ENCODE peak calls at places on chromosomes 7 and 10, in ten cellular contexts. Q is endothelial cell, X is epithelial cell of esophagus, T is kidney, I is NB4, H is HCT116, E is neural crest cell, A is colonic mucosa, O is WTC11, S is breast epithelium. K is an unnamed sample.

GRCh38 chr10:6300106-6300783 is 97.5 kb downstream of the PFKFB3 start:
- DNase-seq in X (peak; percentile 21), H (no peak), T (no peak), O (no peak), A (no peak), E (no peak), S (no peak), Q (no peak), I (peak; percentile 74), K (no peak)

GRCh38 chr10:623477-624311 is 65.8 kb downstream of the DIP2C start:
- DNase-seq in O (no peak), Q (no peak), T (peak; percentile 83), A (no peak), S (no peak), I (no peak), H (no peak), X (no peak), E (no peak), K (no peak)

GRCh38 chr7:87876759-87877234 is 504 bp downstream of the DBF4 start:
- DNase-seq in S (peak; percentile 57), X (peak; percentile 71), E (peak; percentile 35), A (peak; percentile 70), T (peak; percentile 85), O (peak; percentile 62), H (no peak), I (peak; percentile 80), Q (peak; percentile 66), K (peak; percentile 33)

GRCh38 chr10:122475581-122475980 is 14.2 kb downstream of the HTRA1 start:
- DNase-seq in S (no peak), I (no peak), T (no peak), H (no peak), O (no peak), E (no peak), X (peak; percentile 17), A (no peak), Q (no peak), K (no peak)

GRCh38 chr7:149209518-149210269 is 14.3 kb downstream of the ZNF282 start:
- DNase-seq in A (peak; percentile 51), Q (peak; percentile 80), E (peak; percentile 65), I (peak; percentile 74), X (peak; percentile 77), S (no peak), O (peak; percentile 80), T (peak; percentile 25), H (peak; percentile 40), K (no peak)

GRCh38 chr10:132899751-132900065 is 42.7 kb downstream of the CFAP46 start:
- DNase-seq in H (no peak), A (no peak), Q (no peak), S (no peak), I (no peak), O (no peak), T (no peak), X (no peak), E (no peak), K (no peak)

GRCh38 chr10:21174670-21175495 is 277.8 kb upstream of the NEBL start:
- DNase-seq in I (no peak), Q (peak; percentile 7), H (peak; percentile 48), X (peak; percentile 75), A (no peak), E (no peak), T (no peak), O (no peak), S (no peak), K (no peak)

GRCh38 chr10:85902046-85902445 is 464.5 kb downstream of the GRID1 start:
- DNase-seq in H (no peak), O (no peak), E (no peak), S (no peak), T (no peak), I (no peak), A (no peak), Q (no peak), X (peak; percentile 53), K (no peak)

GRCh38 chr7:99004781-99005500 is 126.6 kb downstream of the TRRAP start:
- DNase-seq in E (no peak), S (no peak), A (no peak), O (no peak), T (no peak), I (no peak), Q (no peak), X (no peak), H (no peak), K (no peak)

GRCh38 chr10:59704644-59705043 is 5.0 kb downstream of the SLC16A9 start:
- DNase-seq in O (no peak), X (no peak), S (no peak), T (no peak), E (no peak), H (no peak), Q (no peak), I (no peak), A (no peak), K (no peak)

GRCh38 chr10:59694936-59695335 is 14.7 kb downstream of the SLC16A9 start:
- DNase-seq in E (no peak), T (no peak), X (no peak), A (no peak), Q (no peak), I (no peak), O (no peak), H (no peak), S (no peak), K (no peak)

GRCh38 chr10:59702347-59702746 is 7.3 kb downstream of the SLC16A9 start:
- DNase-seq in Q (no peak), S (no peak), X (peak; percentile 28), E (no peak), T (no peak), I (no peak), A (no peak), O (no peak), H (no peak), K (no peak)

GRCh38 chr10:59698326-59698725 is 11.3 kb downstream of the SLC16A9 start:
- DNase-seq in A (no peak), Q (no peak), H (no peak), O (no peak), S (no peak), E (no peak), I (no peak), X (no peak), T (no peak), K (no peak)

DNA sequence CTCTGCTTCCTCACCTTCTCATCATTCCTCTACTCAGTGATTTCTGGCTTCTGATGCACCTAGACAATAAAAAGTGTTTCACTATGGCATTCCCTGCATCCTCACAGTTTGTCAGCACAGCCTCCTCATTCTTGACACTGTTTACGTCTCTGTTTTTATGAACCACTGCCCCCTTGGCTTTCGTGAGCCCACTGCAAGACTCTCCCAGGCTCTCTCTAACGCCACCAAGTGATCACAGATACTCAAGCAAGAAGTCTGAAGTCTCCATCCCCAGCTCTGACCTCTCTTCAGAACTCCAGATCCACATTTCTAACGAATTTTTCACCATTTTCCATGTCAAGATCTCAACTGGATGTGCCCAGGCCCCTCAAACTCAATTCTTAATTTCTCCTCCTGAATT is 8.9 kb downstream of the SLC16A9 start:
- DNase-seq in H (no peak), S (no peak), E (no peak), Q (no peak), A (no peak), X (no peak), T (no peak), I (no peak), O (peak; percentile 23), K (no peak)
- TF ChIP-seq CTCF in H (peak; percentile 8), S (no peak), E (no peak), Q (no peak), A (no peak), X (no peak), T (no peak), I (no peak), O (no peak), K (no peak)

GRCh38 chr10:30431435-30431911 is 2.5 kb upstream of the MAP3K8 start:
- DNase-seq in Q (no peak), E (no peak), O (peak; percentile 27), A (peak; percentile 75), S (no peak), T (peak; percentile 85), H (no peak), X (peak; percentile 85), I (peak; percentile 48), K (no peak)

GRCh38 chr10:30433286-30433778 is 652 bp upstream of the MAP3K8 start:
- DNase-seq in S (peak; percentile 79), E (peak; percentile 65), O (peak; percentile 75), H (peak; percentile 64), X (peak; percentile 71), Q (peak; percentile 67), I (peak; percentile 70), T (peak; percentile 94), A (peak; percentile 83), K (peak; percentile 59)

GRCh38 chr10:30434273-30435067 is 486 bp downstream of the MAP3K8 start:
- DNase-seq in O (peak; percentile 68), Q (peak; percentile 66), X (peak; percentile 77), S (peak; percentile 85), I (peak; percentile 92), A (peak; percentile 84), E (peak; percentile 23), H (peak; percentile 31), T (peak; percentile 96), K (peak; percentile 73)

GRCh38 chr10:30433779-30434272 is at the start of gene MAP3K8:
- DNase-seq in H (peak; percentile 71), Q (peak; percentile 78), I (peak; percentile 94), X (peak; percentile 87), E (peak; percentile 68), O (peak; percentile 87), T (peak; percentile 98), S (peak; percentile 90), A (peak; percentile 92), K (peak; percentile 86)

GRCh38 chr10:30432631-30433285 is 1.2 kb upstream of the MAP3K8 start:
- DNase-seq in I (no peak), X (no peak), E (no peak), H (peak; percentile 74), T (peak; percentile 82), A (peak; percentile 60), S (peak; percentile 64), O (no peak), Q (no peak), K (peak; percentile 25)
- TF ChIP-seq CTCF in I (no peak), X (no peak), E (no peak), H (peak; percentile 12), T (no peak), A (no peak), S (no peak), O (no peak), Q (no peak), K (no peak)

DNA sequence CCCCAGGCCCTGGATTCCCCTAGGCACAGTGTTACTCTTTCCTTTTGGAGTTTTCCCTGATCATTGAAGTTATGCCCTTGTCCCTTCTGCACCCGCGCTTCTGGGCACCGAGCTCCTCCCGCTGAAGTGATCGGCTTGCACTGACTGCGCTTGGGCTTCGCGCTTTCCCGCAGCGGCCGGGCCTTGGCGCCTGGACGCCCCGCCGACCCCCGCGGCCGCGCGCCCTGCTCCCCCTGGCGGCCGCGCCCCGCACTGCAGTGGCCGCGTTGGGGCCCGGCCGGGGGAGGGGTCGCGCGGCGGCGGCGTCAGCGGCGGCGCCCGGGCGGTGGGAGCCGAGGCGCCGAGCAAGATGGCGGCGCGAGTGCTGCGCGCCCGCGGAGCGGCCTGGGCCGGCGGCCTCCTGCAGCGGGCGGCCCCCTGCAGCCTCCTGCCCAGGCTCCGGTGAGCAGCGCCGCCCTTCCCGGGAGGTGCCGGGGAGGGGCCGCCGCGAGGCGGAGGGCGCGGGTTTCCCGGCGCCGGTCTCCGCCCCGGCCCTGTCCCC is at the start of gene NIPSNAP2:
- DNase-seq in Q (peak; percentile 84), T (peak; percentile 87), A (peak; percentile 45), X (peak; percentile 34), O (peak; percentile 56), E (peak; percentile 62), I (peak; percentile 81), H (peak; percentile 15), S (peak; percentile 60), K (peak; percentile 72)
- TF ChIP-seq CTCF in Q (peak; percentile 75), T (peak; percentile 70), A (no peak), X (peak; percentile 19), O (peak; percentile 46), E (peak; percentile 66), I (peak; percentile 21), H (peak; percentile 31), S (no peak), K (peak; percentile 52)

GRCh38 chr7:27329917-27330316 is 87.3 kb downstream of the EVX1 start:
- DNase-seq in A (no peak), O (no peak), T (no peak), H (no peak), E (no peak), S (no peak), Q (no peak), X (no peak), I (no peak), K (no peak)
- TF ChIP-seq CTCF in A (no peak), O (no peak), T (no peak), H (peak; percentile 42), E (peak; percentile 37), S (no peak), Q (peak; percentile 22), X (peak; percentile 18), I (peak; percentile 28), K (no peak)

K was measured in natural killer cell.